ENCODE peak calls at places on chromosomes 3 and 15, in eight cellular contexts. S is fibroblast of pulmonary artery, X is astrocyte of the spinal cord, O is left ventricle myocardium inferior, A is IMR-90, M is fibroblast of lung, C is lower lobe of right lung, G is osteoblast. J is an unnamed sample.

GRCh38 chr3:197317250-197317963 is 19.0 kb upstream of the DLG1 start:
- DNase-seq in S (peak), X (peak), O (no peak), A (peak), M (peak), C (no peak), G (no peak), J (peak)

GRCh38 chr3:140270329-140270728 is 335.3 kb downstream of the CLSTN2 start:
- DNase-seq in S (no peak), X (no peak), O (no peak), A (no peak), M (no peak), C (no peak), G (no peak), J (no peak)

GRCh38 chr15:57297163-57297593 is 79.1 kb upstream of the CGNL1 start:
- DNase-seq in S (no peak), X (no peak), O (no peak), A (no peak), M (no peak), C (no peak), G (no peak), J (no peak)

GRCh38 chr3:73625124-73625665 is 454 bp upstream of the PDZRN3 start:
- DNase-seq in S (peak), X (peak), O (peak), A (peak), M (peak), C (no peak), G (peak), J (peak)

GRCh38 chr3:159390656-159391055 is 588.8 kb downstream of the MFSD1 start:
- DNase-seq in S (no peak), X (no peak), O (no peak), A (no peak), M (no peak), C (no peak), G (no peak), J (no peak)

GRCh38 chr15:88450125-88450798 is 16.9 kb downstream of the MRPL46 start:
- DNase-seq in S (peak), X (peak), O (peak), A (peak), M (peak), C (no peak), G (peak), J (peak)

GRCh38 chr3:162525052-162525451 is 1028.4 kb downstream of the OTOL1 start:
- DNase-seq in S (peak), X (peak), O (no peak), A (peak), M (peak), C (no peak), G (peak), J (peak)

GRCh38 chr15:90916461-90916860 is 13.4 kb downstream of the MAN2A2 start:
- DNase-seq in S (no peak), X (no peak), O (no peak), A (no peak), M (no peak), C (peak), G (peak), J (no peak)

GRCh38 chr3:107521466-107522059 is 1.2 kb upstream of the BBX start:
- DNase-seq in S (no peak), X (no peak), O (no peak), A (no peak), M (no peak), C (no peak), G (no peak), J (no peak)

GRCh38 chr15:50247819-50248650 is 17.5 kb downstream of the HDC start:
- DNase-seq in S (no peak), X (no peak), O (peak), A (no peak), M (no peak), C (peak), G (no peak), J (no peak)

GRCh38 chr3:141065258-141065657 is 14.1 kb downstream of the SPSB4 start:
- DNase-seq in S (no peak), X (no peak), O (no peak), A (no peak), M (no peak), C (no peak), G (peak), J (no peak)

GRCh38 chr3:148280623-148281242 is 417.0 kb upstream of the AGTR1 start:
- DNase-seq in S (no peak), X (no peak), O (no peak), A (no peak), M (no peak), C (no peak), G (no peak), J (no peak)

GRCh38 chr15:31483053-31483923 is 156.7 kb downstream of the KLF13 start:
- DNase-seq in S (no peak), X (no peak), O (no peak), A (no peak), M (no peak), C (no peak), G (no peak), J (no peak)

GRCh38 chr3:15171096-15171495 is 35.0 kb upstream of the CAPN7 start:
- DNase-seq in S (no peak), X (peak), O (no peak), A (no peak), M (no peak), C (no peak), G (no peak), J (no peak)

GRCh38 chr3:43696881-43697280 is 6.1 kb downstream of the ABHD5 start:
- DNase-seq in S (no peak), X (no peak), O (no peak), A (no peak), M (no peak), C (no peak), G (no peak), J (no peak)

GRCh38 chr3:105752791-105753415 is 115.9 kb downstream of the CBLB start:
- DNase-seq in S (peak), X (peak), O (no peak), A (no peak), M (no peak), C (no peak), G (no peak), J (no peak)

GRCh38 chr15:60507596-60508424 is 28.9 kb upstream of the ICE2 start:
- DNase-seq in S (peak), X (peak), O (no peak), A (peak), M (peak), C (no peak), G (peak), J (peak)

GRCh38 chr3:87191641-87192040 is 35.5 kb upstream of the CHMP2B start:
- DNase-seq in S (no peak), X (no peak), O (no peak), A (no peak), M (no peak), C (no peak), G (no peak), J (no peak)

GRCh38 chr15:67771201-67771600 is 54.1 kb upstream of the SKOR1 start:
- DNase-seq in S (no peak), X (no peak), O (no peak), A (no peak), M (no peak), C (no peak), G (no peak), J (no peak)

GRCh38 chr3:64687781-64688515 is at the start of gene ADAMTS9:
- DNase-seq in S (peak), X (peak), O (peak), A (peak), M (peak), C (peak), G (peak), J (peak)

GRCh38 chr3:38538773-38539353 is 42.7 kb downstream of the EXOG start:
- DNase-seq in S (no peak), X (no peak), O (peak), A (no peak), M (no peak), C (no peak), G (no peak), J (no peak)

GRCh38 chr15:64149424-64150235 is 1.9 kb upstream of the SNX22 start:
- DNase-seq in S (no peak), X (no peak), O (no peak), A (no peak), M (no peak), C (no peak), G (no peak), J (no peak)

GRCh38 chr3:120182613-120183524 is 88.6 kb upstream of the GSK3B start:
- DNase-seq in S (peak), X (peak), O (no peak), A (peak), M (peak), C (no peak), G (peak), J (peak)

GRCh38 chr15:34336947-34337556 is 529 bp downstream of the SLC12A6 start:
- DNase-seq in S (no peak), X (no peak), O (no peak), A (no peak), M (no peak), C (no peak), G (peak), J (no peak)

GRCh38 chr3:20760981-20761380 is 575.0 kb upstream of the SGO1 start:
- DNase-seq in S (peak), X (no peak), O (no peak), A (no peak), M (peak), C (no peak), G (no peak), J (no peak)

GRCh38 chr3:30294241-30294667 is 312.1 kb upstream of the TGFBR2 start:
- DNase-seq in S (peak), X (peak), O (no peak), A (peak), M (no peak), C (no peak), G (no peak), J (no peak)

GRCh38 chr15:69939513-69940440 is 157.9 kb downstream of the TLE3 start:
- DNase-seq in S (no peak), X (no peak), O (no peak), A (no peak), M (no peak), C (no peak), G (peak), J (no peak)

GRCh38 chr15:101625169-101625568 is 27.0 kb downstream of the TM2D3 start:
- DNase-seq in S (no peak), X (no peak), O (no peak), A (no peak), M (no peak), C (no peak), G (no peak), J (no peak)

GRCh38 chr3:133448478-133449122 is 48.7 kb downstream of the BFSP2 start:
- DNase-seq in S (no peak), X (no peak), O (no peak), A (no peak), M (no peak), C (no peak), G (no peak), J (no peak)
- H3K4me3 ChIP-seq in S (no peak), X (no peak), O (no peak), A (no peak), M (no peak), C (no peak), G (no peak), J (no peak)

GRCh38 chr3:9947025-9947995 is 4.9 kb downstream of the PRRT3 start:
- DNase-seq in S (peak), X (peak), O (peak), A (peak), M (peak), C (peak), G (peak), J (no peak)
- TF ChIP-seq CTCF in S (peak), X (peak), O (peak), A (peak), M (peak), C (peak), G (peak), J (peak)

GRCh38 chr3:122324871-122325323 is at the start of gene CSTA:
- DNase-seq in S (peak), X (no peak), O (no peak), A (no peak), M (peak), C (no peak), G (peak), J (no peak)
- H3K4me3 ChIP-seq in S (no peak), X (no peak), O (peak), A (no peak), M (no peak), C (peak), G (peak), J (no peak)

GRCh38 chr3:12841970-12842328 is 584 bp upstream of the RPL32 start:
- DNase-seq in S (no peak), X (no peak), O (no peak), A (no peak), M (no peak), C (no peak), G (no peak), J (no peak)
- TF ChIP-seq CTCF in S (no peak), X (no peak), O (no peak), A (no peak), M (no peak), C (no peak), G (no peak), J (no peak)